ENCODE peak calls at places on chromosomes 3 and 15, in four cellular contexts. One of them, this sample, is unnamed.

GRCh38 chr3:192986399-192986798 is 68.7 kb upstream of the MB21D2 start:
- DNase-seq in HepG2: no peak
- DNase-seq in HCT116: no peak
- DNase-seq in K562: no peak
- DNase-seq in this sample: no peak

GRCh38 chr15:96285306-96285705 is 45.2 kb upstream of the NR2F2 start:
- DNase-seq in HCT116: no peak
- DNase-seq in HepG2: no peak
- DNase-seq in K562: peak; percentile 21
- DNase-seq in this sample: no peak

GRCh38 chr3:73614385-73614784 is 10.4 kb downstream of the PDZRN3 start:
- DNase-seq in HepG2: no peak
- DNase-seq in HCT116: no peak
- DNase-seq in K562: no peak
- DNase-seq in this sample: no peak

GRCh38 chr3:171807806-171808205 is 2.5 kb downstream of the PLD1 start:
- DNase-seq in HCT116: no peak
- DNase-seq in K562: no peak
- DNase-seq in HepG2: peak; percentile 50
- DNase-seq in this sample: no peak

GRCh38 chr3:60755094-60755493 is 496.2 kb downstream of the FHIT start:
- DNase-seq in HepG2: peak; percentile 31
- DNase-seq in HCT116: no peak
- DNase-seq in K562: no peak
- DNase-seq in this sample: no peak

GRCh38 chr3:133996996-133997395 is 32.7 kb downstream of the SLCO2A1 start:
- DNase-seq in HepG2: no peak
- DNase-seq in K562: no peak
- DNase-seq in HCT116: no peak
- DNase-seq in this sample: no peak

GRCh38 chr3:150256336-150256735 is 151.8 kb upstream of the TSC22D2 start:
- DNase-seq in K562: no peak
- DNase-seq in HepG2: no peak
- DNase-seq in HCT116: no peak
- DNase-seq in this sample: no peak

GRCh38 chr15:101368868-101369642 is 74.0 kb upstream of the SNRPA1 start:
- DNase-seq in K562: no peak
- DNase-seq in HCT116: no peak
- DNase-seq in HepG2: no peak
- DNase-seq in this sample: no peak

GRCh38 chr3:39254806-39255449 is 24.9 kb downstream of the CX3CR1 start:
- DNase-seq in K562: no peak
- DNase-seq in HepG2: no peak
- DNase-seq in HCT116: no peak
- DNase-seq in this sample: no peak

GRCh38 chr15:86571873-86572272 is 492.2 kb downstream of the AGBL1 start:
- DNase-seq in K562: no peak
- DNase-seq in HepG2: no peak
- DNase-seq in HCT116: no peak
- DNase-seq in this sample: no peak

GRCh38 chr3:106566277-106566676 is 697.5 kb upstream of the CBLB start:
- DNase-seq in K562: no peak
- DNase-seq in HepG2: no peak
- DNase-seq in HCT116: no peak
- DNase-seq in this sample: no peak

GRCh38 chr3:32406481-32407408 is 15.1 kb downstream of the CMTM7 start:
- DNase-seq in HepG2: no peak
- DNase-seq in K562: no peak
- DNase-seq in HCT116: no peak
- DNase-seq in this sample: no peak

GRCh38 chr15:29566914-29567313 is 255.4 kb downstream of the TJP1 start:
- DNase-seq in K562: no peak
- DNase-seq in HepG2: no peak
- DNase-seq in HCT116: no peak
- DNase-seq in this sample: no peak

GRCh38 chr3:5634411-5634810 is 446.9 kb downstream of the EDEM1 start:
- DNase-seq in HCT116: no peak
- DNase-seq in K562: no peak
- DNase-seq in HepG2: no peak
- DNase-seq in this sample: no peak

GRCh38 chr15:88348579-88349255 is 92.2 kb upstream of the NTRK3 start:
- DNase-seq in K562: no peak
- DNase-seq in HCT116: no peak
- DNase-seq in HepG2: no peak
- DNase-seq in this sample: no peak

GRCh38 chr15:41438206-41438605 is 21.3 kb downstream of the RTF1 start:
- DNase-seq in HCT116: no peak
- DNase-seq in HepG2: no peak
- DNase-seq in K562: peak; percentile 50
- DNase-seq in this sample: no peak

GRCh38 chr15:42605281-42605744 is 29.9 kb downstream of the STARD9 start:
- DNase-seq in HepG2: no peak
- DNase-seq in K562: no peak
- DNase-seq in HCT116: no peak
- DNase-seq in this sample: no peak

DNA sequence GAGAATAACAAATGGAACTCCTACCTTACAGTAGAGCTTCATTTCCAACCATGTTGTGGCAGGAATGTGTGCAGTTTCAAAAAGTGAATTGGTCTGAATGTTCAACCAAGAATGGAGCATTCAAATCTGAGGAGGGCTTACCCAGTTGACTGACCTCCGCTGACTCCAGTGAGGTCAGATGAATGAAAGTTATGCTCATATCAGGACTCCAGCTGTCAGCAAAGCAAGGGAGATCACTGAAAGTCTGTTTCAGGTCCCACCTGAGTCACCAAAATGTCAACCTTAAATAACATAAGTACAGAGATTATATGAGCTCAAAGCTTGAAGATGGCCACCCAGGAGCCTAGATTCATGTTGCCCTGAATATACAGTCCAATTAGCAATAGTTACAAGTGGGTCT is 473.5 kb downstream of the RBMS3 start:
- DNase-seq in HepG2: no peak
- DNase-seq in K562: no peak
- DNase-seq in HCT116: no peak
- DNase-seq in this sample: no peak
- H3K27ac ChIP-seq in HepG2: no peak overlapping the region
- H3K27ac ChIP-seq in K562: no peak overlapping the region
- H3K27ac ChIP-seq in HCT116: no peak overlapping the region
- H3K27ac ChIP-seq in this sample: no peak overlapping the region

DNA sequence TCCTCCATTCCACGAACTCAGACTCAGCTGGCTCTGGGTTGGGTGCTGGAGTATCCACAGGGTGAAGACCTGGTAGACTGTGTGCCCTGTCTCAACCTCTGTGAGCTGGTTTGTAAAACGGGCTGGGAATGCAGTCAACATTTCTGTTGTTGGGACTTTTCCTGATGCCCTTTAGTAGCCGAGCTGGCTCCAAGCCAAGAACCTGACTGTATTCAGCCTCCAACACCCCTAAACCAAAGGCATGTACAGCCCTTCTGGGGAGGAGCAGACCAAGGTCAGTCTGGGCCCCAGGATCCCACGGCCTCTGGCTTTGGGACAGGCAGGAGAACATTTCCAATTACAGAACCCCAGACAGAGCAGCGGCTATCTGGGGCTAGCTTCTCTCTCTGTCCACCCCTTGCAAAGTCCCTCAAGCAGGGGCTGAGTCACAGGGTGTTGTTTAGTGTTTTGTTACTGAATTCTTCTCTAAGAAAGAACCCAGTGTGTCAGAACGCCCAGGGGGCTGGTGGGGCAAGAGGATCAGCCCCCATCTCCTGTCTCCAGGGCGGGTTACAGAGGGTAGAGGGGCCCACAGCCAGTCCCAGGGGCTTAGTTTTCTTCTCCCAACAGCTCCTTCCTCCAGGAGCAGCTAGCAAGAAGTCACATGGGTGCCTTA is 56.8 kb upstream of the SLC6A6 start:
- DNase-seq in HCT116: no peak
- DNase-seq in HepG2: no peak
- DNase-seq in K562: no peak
- DNase-seq in this sample: no peak
- TF ChIP-seq TCF7L2 in HCT116: no peak
- TF ChIP-seq TCF7L2 in HepG2: no peak
- TF ChIP-seq TCF7L2 in K562: no peak
- TF ChIP-seq TCF7L2 in this sample: no peak

GRCh38 chr3:127170794-127171193 is 22.1 kb upstream of the PRR23E start:
- DNase-seq in K562: no peak
- DNase-seq in HCT116: no peak
- DNase-seq in HepG2: no peak
- DNase-seq in this sample: no peak
- TF ChIP-seq REST in K562: no peak
- TF ChIP-seq REST in HCT116: no peak
- TF ChIP-seq REST in HepG2: no peak
- TF ChIP-seq REST in this sample: no peak

DNA sequence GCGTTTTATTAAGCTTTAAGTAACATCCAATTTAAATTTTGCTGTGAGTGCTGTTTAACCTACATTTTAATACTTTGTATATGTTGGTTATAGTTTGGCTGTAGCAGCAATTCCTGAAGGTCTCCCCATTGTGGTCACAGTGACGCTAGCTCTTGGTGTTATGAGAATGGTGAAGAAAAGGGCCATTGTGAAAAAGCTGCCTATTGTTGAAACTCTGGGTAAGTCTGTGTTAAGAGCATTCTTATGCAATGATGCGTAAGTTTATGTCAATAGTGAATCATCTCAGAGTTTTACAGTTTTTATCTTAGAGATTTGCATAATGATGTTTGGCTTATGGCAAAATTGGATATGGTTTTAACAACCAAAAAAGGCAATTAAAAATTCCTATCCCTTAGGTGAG is 62.7 kb downstream of the ASTE1 start:
- DNase-seq in HCT116: peak; percentile 73
- DNase-seq in K562: no peak
- DNase-seq in HepG2: peak; percentile 76
- DNase-seq in this sample: peak; percentile 89
- H3K27ac ChIP-seq in HCT116: no peak overlapping the region
- H3K27ac ChIP-seq in K562: no peak overlapping the region
- H3K27ac ChIP-seq in HepG2: no peak overlapping the region
- H3K27ac ChIP-seq in this sample: peak overlapping the region; percentile 24

DNA sequence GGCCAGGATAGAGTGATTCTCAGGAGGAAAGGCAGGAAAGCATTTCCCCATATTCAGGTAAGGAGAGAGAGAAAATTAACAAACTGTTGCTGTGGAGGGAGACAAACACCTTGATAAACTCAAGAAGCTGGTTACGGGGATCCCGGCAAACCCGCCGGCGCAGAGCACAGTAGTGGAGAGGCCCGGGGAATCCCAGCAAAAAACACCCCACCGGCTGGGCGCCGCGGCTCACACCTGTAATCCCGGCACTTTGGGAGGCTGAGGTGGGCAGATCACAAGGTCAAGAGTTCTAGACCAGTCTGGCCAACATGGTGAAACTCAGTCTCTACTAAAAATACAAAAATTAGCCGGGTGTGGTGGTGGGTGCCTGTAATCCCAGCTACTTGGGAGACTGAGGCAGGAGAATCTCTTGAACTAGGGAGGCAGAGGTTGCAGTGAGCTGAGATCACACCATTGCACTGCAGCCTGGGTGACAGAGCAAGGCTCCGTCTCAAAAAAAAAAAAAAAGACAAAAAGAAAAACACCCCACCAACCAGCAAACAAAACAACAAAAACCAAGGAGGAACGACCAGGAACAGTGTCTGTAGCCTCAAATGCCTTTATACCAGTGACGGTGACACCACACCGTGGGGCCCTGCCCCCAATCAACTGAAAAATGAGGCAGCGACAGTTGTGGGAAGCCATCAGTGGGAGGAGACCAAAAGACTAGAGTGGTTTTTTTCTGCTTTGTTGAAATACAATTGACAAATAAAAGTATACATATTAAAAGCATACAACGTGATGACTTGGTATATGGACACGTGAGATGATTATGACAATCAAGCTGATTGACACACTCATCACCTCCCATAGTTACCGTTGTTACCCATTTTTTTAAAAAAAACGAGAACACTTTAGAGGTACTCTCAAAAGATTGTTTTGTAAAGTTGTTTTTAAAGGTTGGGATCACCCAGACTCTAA is 40.2 kb upstream of the IDH2 start:
- DNase-seq in HepG2: no peak
- DNase-seq in K562: peak; percentile 59
- DNase-seq in HCT116: no peak
- DNase-seq in this sample: no peak
- TF ChIP-seq TCF7L2 in HepG2: no peak
- TF ChIP-seq TCF7L2 in K562: no peak
- TF ChIP-seq TCF7L2 in HCT116: no peak
- TF ChIP-seq TCF7L2 in this sample: no peak

DNA sequence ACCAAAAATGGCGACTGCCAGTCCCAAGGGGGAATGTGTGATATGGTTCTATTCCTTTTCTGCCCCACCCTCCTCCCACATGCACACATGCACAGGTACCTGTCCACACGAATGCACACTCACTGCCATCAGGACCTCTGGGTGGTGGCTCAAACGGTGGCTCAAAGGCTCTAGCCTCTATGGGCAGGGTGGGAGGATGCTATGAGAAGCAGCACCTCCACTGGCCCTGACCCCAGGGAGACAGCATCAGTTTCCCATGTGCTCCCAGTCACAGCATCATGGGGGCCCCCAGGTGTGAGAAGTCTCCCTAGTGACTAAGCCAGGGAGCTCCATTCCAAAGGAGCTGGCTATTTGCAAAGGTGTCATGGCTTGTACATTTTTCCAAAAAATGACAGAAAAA is 15.9 kb downstream of the SEMA3G start:
- DNase-seq in HCT116: no peak
- DNase-seq in K562: no peak
- DNase-seq in HepG2: no peak
- DNase-seq in this sample: no peak
- TF ChIP-seq REST in HCT116: no peak
- TF ChIP-seq REST in K562: no peak
- TF ChIP-seq REST in HepG2: no peak
- TF ChIP-seq REST in this sample: no peak

GRCh38 chr3:64196236-64196929 is 28.9 kb downstream of the PRICKLE2 start:
- DNase-seq in HepG2: no peak
- DNase-seq in HCT116: no peak
- DNase-seq in K562: no peak
- DNase-seq in this sample: no peak
- H3K27ac ChIP-seq in HepG2: no peak overlapping the region
- H3K27ac ChIP-seq in HCT116: no peak overlapping the region
- H3K27ac ChIP-seq in K562: no peak overlapping the region
- H3K27ac ChIP-seq in this sample: no peak overlapping the region